ENCODE peak calls at places on chromosomes 7 and 10, in nine cellular contexts. N is left ventricle myocardium inferior, O is heart right ventricle, D is GM23248, L is IMR-90, U is mesendoderm, F is MM.1S, I is cardiac muscle cell, H is pancreas. C is an unnamed sample.

GRCh38 chr7:91266067-91266930 is 2.1 kb downstream of the FZD1 start:
- DNase-seq in H (peak; percentile 83), U (no peak), L (peak; percentile 47), I (peak; percentile 47), N (peak; percentile 25), O (peak; percentile 35), D (peak; percentile 36), F (no peak), C (no peak)

GRCh38 chr7:130454959-130455358 is 14.1 kb upstream of the CEP41 start:
- DNase-seq in N (no peak), O (no peak), L (no peak), U (no peak), I (no peak), D (no peak), F (no peak), H (no peak), C (no peak)

GRCh38 chr10:43598447-43598846 is 7.8 kb upstream of the ZNF485 start:
- DNase-seq in L (peak; percentile 58), N (peak; percentile 23), U (no peak), O (peak; percentile 23), I (peak; percentile 79), D (peak; percentile 49), F (no peak), H (no peak), C (no peak)

GRCh38 chr7:106045592-106045991 is 66.5 kb downstream of the SYPL1 start:
- DNase-seq in L (peak; percentile 59), N (no peak), I (peak; percentile 55), U (no peak), H (no peak), D (peak; percentile 24), O (no peak), F (peak; percentile 3), C (no peak)

GRCh38 chr10:12766222-12766621 is 235.3 kb downstream of the CCDC3 start:
- DNase-seq in O (no peak), D (no peak), I (no peak), N (no peak), F (no peak), H (no peak), L (no peak), U (no peak), C (no peak)

GRCh38 chr10:110498982-110499795 is 1.5 kb downstream of the DUSP5 start:
- DNase-seq in U (peak; percentile 96), H (no peak), N (no peak), I (peak; percentile 44), F (peak; percentile 79), L (peak; percentile 74), O (no peak), D (peak; percentile 78), C (peak; percentile 50)

GRCh38 chr10:48541144-48541795 is 63.6 kb downstream of the ARHGAP22 start:
- DNase-seq in L (peak; percentile 12), H (no peak), I (no peak), O (no peak), U (peak; percentile 57), D (no peak), N (no peak), F (no peak), C (no peak)

GRCh38 chr10:31581741-31582323 is 262.8 kb downstream of the ZEB1 start:
- DNase-seq in F (no peak), N (no peak), D (peak; percentile 6), O (no peak), U (no peak), I (no peak), L (no peak), H (no peak), C (no peak)

GRCh38 chr10:28180654-28181053 is 122.2 kb downstream of the MPP7 start:
- DNase-seq in D (peak; percentile 23), U (no peak), I (no peak), F (no peak), L (peak; percentile 13), H (no peak), O (no peak), N (no peak), C (no peak)

GRCh38 chr7:96695581-96695980 is 14.1 kb downstream of the SEM1 start:
- DNase-seq in I (no peak), N (no peak), D (no peak), F (no peak), U (no peak), O (no peak), L (no peak), H (no peak), C (no peak)

GRCh38 chr10:1551636-1552338 is 185.5 kb downstream of the ADARB2 start:
- DNase-seq in N (no peak), F (no peak), U (no peak), O (no peak), I (no peak), L (no peak), H (no peak), D (no peak), C (no peak)

DNA sequence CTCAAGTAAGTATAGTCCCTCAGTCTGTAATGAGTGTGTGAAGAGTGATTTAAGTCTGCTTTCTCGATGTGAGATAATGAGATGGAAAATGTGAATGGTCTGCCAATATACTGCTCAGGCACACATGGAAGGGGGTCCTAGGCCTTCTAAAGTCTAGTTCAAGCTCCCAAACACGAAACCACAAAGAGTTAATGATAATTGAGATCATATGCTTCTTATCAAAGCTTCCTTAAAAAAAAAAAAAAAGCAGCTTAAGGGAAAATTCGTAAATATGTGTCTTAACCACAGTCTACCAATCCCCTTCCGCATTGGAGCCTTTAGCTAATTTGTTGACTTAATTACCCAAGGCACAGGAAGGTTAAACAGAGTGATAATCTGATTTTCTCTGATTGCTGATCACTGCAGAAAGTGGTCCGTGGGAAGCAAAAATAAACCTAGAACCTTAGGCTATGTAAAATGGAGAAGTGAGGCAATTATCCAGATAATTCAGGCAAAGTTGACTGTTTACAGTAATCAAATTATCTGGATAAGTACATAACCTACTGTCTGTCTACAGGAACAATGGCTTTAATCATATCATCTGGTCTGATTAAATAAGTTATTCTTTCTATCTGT is 172.9 kb downstream of the MBL2 start:
- DNase-seq in F (no peak), N (no peak), U (peak; percentile 12), O (no peak), D (no peak), L (no peak), I (peak; percentile 11), H (no peak), C (no peak)
- H3K4me1 ChIP-seq in F (no peaks in the 10 kb centered on the region), N (no peaks in the 10 kb centered on the region), U (no peaks in the 10 kb centered on the region), O (no peaks in the 10 kb centered on the region), D (peaks cover 21% of the 10 kb centered on the region), L (no peaks in the 10 kb centered on the region), I (no peaks in the 10 kb centered on the region), H (no peaks in the 10 kb centered on the region), C (no peaks in the 10 kb centered on the region)

GRCh38 chr7:134942690-134943466 is 43.4 kb upstream of the AGBL3 start:
- DNase-seq in N (no peak), I (no peak), O (no peak), F (no peak), L (no peak), D (no peak), H (no peak), U (peak; percentile 54), C (no peak)

GRCh38 chr7:134941185-134941900 is 45.0 kb upstream of the AGBL3 start:
- DNase-seq in O (no peak), N (no peak), D (peak; percentile 92), U (peak; percentile 96), H (no peak), L (peak; percentile 92), F (no peak), I (peak; percentile 81), C (peak; percentile 51)

GRCh38 chr7:134941947-134942346 is 44.4 kb upstream of the AGBL3 start:
- DNase-seq in N (no peak), D (peak; percentile 32), U (peak; percentile 23), L (no peak), F (no peak), O (no peak), I (no peak), H (no peak), C (no peak)

GRCh38 chr7:134939136-134939535 is 47.2 kb upstream of the AGBL3 start:
- DNase-seq in D (no peak), H (no peak), U (no peak), I (no peak), F (no peak), L (no peak), O (no peak), N (no peak), C (no peak)

DNA sequence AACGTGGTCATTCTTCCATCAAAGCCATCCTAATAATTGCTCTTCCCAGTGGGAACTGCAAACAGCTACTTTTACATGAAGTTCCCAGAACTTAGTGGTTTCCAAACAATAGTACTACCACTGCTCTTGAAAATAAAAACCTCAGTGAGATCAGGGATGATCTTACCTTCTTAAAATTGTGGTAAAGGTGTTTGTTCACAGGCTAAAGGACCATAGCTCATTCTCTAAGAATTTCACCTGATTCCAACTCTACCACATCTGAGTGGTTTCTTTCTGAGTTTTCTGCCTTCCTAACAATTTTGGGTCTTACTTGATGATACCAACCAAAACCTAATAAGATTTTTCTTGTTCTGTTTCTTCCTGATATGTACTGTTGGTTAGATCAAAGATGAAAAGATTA is 45.6 kb upstream of the AGBL3 start:
- DNase-seq in D (no peak), F (no peak), I (no peak), L (no peak), N (no peak), H (no peak), O (no peak), U (peak; percentile 49), C (no peak)
- H3K4me1 ChIP-seq in D (peaks cover 46% of the 10 kb centered on the region), F (no peaks in the 10 kb centered on the region), I (peaks cover 20% of the 10 kb centered on the region), L (peaks cover 12% of the 10 kb centered on the region), N (peaks cover 44% of the 10 kb centered on the region), H (peaks cover 26% of the 10 kb centered on the region), O (peaks cover 50% of the 10 kb centered on the region), U (peaks cover 8% of the 10 kb centered on the region), C (peaks cover 17% of the 10 kb centered on the region)

DNA sequence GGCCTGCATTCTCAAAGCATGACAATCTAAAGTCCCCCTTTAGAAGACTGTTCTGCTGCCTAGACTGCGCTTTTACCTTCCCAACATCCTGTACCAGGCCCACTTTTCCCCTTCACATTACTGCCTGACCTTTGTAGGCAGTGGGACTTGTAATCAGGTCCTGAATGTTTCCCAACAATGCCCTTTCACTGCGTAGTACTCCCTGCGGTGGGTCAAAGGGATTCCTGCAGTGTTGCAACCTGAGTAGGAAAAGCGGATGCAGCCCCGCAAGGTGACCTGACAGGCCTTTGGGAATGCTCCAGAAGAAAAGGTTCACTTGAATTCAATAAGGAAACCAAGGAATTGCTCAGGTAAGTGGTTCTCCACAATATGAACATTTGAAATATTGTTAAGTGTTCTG is 4.9 kb upstream of the TCAF1 start:
- DNase-seq in F (no peak), O (no peak), U (peak; percentile 83), H (no peak), D (no peak), L (no peak), N (no peak), I (no peak), C (no peak)
- H3K4me1 ChIP-seq in F (no peaks in the 10 kb centered on the region), O (peaks cover 25% of the 10 kb centered on the region), U (peaks cover 5% of the 10 kb centered on the region), H (no peaks in the 10 kb centered on the region), D (peaks cover 25% of the 10 kb centered on the region), L (peaks cover 12% of the 10 kb centered on the region), N (peaks cover 17% of the 10 kb centered on the region), I (peaks cover 26% of the 10 kb centered on the region), C (no peaks in the 10 kb centered on the region)

DNA sequence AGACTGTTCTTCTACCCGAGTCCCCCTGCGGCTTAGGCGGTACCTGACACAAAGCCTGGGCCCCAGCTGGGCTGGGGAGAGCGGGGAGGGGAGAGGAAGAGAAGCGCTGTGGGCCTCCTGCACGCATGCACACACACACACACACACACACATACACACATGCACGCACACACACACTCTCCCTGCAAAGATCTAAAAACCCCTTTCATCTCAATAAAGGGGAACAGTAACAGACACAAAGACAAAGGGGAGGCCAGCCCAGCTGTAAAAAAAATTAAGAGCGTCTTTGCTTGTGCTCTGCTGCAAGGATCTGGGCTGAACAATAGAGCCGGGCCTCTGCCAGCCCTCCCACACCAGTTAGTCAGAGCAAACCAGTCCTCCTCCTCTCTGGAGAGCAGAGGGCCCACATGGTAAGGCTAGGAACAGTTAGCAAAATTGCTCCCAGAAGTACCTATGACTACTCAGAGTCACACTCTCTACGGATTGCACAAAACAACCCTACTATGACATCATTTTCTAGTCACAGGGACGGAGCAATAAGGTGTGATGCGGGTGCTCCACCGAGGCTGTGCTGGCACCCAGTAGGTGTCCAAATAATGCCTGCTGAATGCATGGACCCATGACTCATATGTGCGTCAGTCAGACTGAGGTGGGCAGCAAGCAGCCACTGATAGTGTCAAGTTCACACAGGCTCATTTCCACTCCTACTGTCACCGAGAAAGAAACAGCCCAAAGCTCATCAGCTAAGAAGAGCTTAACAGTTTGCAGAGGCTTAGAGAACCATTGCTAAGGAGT is 9.2 kb downstream of the ITPRIP start:
- DNase-seq in U (peak; percentile 75), D (peak; percentile 98), N (no peak), O (no peak), H (no peak), I (peak; percentile 94), L (peak; percentile 97), F (no peak), C (peak; percentile 50)
- H3K4me1 ChIP-seq in U (peaks cover 56% of the 10 kb centered on the region), D (peaks cover 64% of the 10 kb centered on the region), N (peaks cover 100% of the 10 kb centered on the region), O (peaks cover 100% of the 10 kb centered on the region), H (peaks cover 32% of the 10 kb centered on the region), I (peaks cover 70% of the 10 kb centered on the region), L (peaks cover 63% of the 10 kb centered on the region), F (no peaks in the 10 kb centered on the region), C (peaks cover 72% of the 10 kb centered on the region)

C was measured in PC-9.